ENCODE peak calls at places on chromosomes 3 and 15, in ten cellular contexts. J is fibroblast of mammary gland; O is IMR-90; G is HFFc6; Y is PC-9; R is spleen; E is left ventricle myocardium superior; B is kidney epithelial cell; F is stimulated activated CD8-positive, alpha-beta memory T cell treated with anti-CD3 and anti-CD28 coated beads, Interleukin-4, amount 100 ng/mL, for 24 hours; V is AG08395. T is an unnamed sample.

GRCh38 chr15:35583863-35584528 is 38.0 kb upstream of the DPH6 start:
- DNase-seq in G (no peak), O (peak), Y (no peak), R (no peak), E (no peak), J (peak), B (no peak), F (no peak), V (peak), T (peak)

GRCh38 chr15:74613953-74614743 is 1.5 kb upstream of the CLK3 start:
- DNase-seq in Y (no peak), V (no peak), G (no peak), R (no peak), J (no peak), B (no peak), F (no peak), E (no peak), O (no peak), T (no peak)

GRCh38 chr3:49713336-49714105 is 6.0 kb downstream of the AMIGO3 start:
- DNase-seq in B (no peak), F (no peak), G (no peak), V (no peak), J (no peak), R (no peak), Y (no peak), E (peak), O (no peak), T (no peak)

GRCh38 chr3:111585214-111585613 is 9.9 kb downstream of the ZBED2 start:
- DNase-seq in O (peak), E (no peak), R (no peak), B (peak), J (no peak), F (no peak), G (no peak), Y (peak), V (no peak), T (peak)

GRCh38 chr3:188507244-188507720 is 353.3 kb downstream of the LPP start:
- DNase-seq in G (peak), O (peak), J (peak), V (peak), E (no peak), B (peak), Y (no peak), R (no peak), F (no peak), T (peak)

GRCh38 chr15:72907733-72908132 is 124.2 kb upstream of the ADPGK start:
- DNase-seq in J (no peak), F (no peak), V (no peak), R (no peak), O (no peak), G (no peak), E (peak), B (no peak), Y (no peak), T (peak)

GRCh38 chr15:58477228-58477627 is 45.4 kb downstream of the LIPC start:
- DNase-seq in F (no peak), J (no peak), V (no peak), O (no peak), G (no peak), B (no peak), E (no peak), R (no peak), Y (no peak), T (no peak)

GRCh38 chr15:55588070-55588817 is at the start of gene PYGO1:
- DNase-seq in Y (peak), V (peak), G (peak), R (peak), B (no peak), O (peak), J (peak), E (peak), F (peak), T (peak)

GRCh38 chr3:28278918-28279317 is 37.5 kb downstream of the CMC1 start:
- DNase-seq in O (no peak), Y (no peak), F (no peak), R (no peak), G (no peak), E (no peak), J (no peak), V (no peak), B (no peak), T (no peak)

GRCh38 chr3:122003596-122003995 is 18.5 kb downstream of the ILDR1 start:
- DNase-seq in R (no peak), G (no peak), V (no peak), Y (no peak), E (no peak), J (no peak), O (no peak), B (no peak), F (no peak), T (peak)

T was measured in choroid plexus epithelial cell.